ENCODE peak calls at places on chromosomes 4 and X, in six cellular contexts. S is AG09319; O is GM20000; W is fibroblast of lung; F is GM23248; V is stimulated activated CD8-positive, alpha-beta memory T cell treated with anti-CD3 and anti-CD28 coated beads, Interleukin-12 subunit alpha, Interleukin-12 subunit beta, amount 100 ng/mL, for 4 hours. D is an unnamed sample.

GRCh38 chr4:184170996-184171395 is 46.7 kb downstream of the ENPP6 start:
- DNase-seq in S (no peak), O (no peak), W (peak), F (peak), V (no peak), D (peak)

GRCh38 chrX:144327515-144327914 is 443.6 kb downstream of the UBE2NL start:
- DNase-seq in S (no peak), O (no peak), W (no peak), F (peak), V (no peak), D (peak)

GRCh38 chrX:119477812-119478232 is 9.6 kb downstream of the SLC25A5 start:
- DNase-seq in S (no peak), O (peak), W (peak), F (peak), V (no peak), D (peak)

GRCh38 chr4:182177166-182177565 is 66.0 kb upstream of the TENM3 start:
- DNase-seq in S (no peak), O (no peak), W (no peak), F (no peak), V (no peak), D (peak)

GRCh38 chr4:17024430-17024829 is 126.0 kb upstream of the LDB2 start:
- DNase-seq in S (no peak), O (no peak), W (no peak), F (peak), V (no peak), D (peak)

GRCh38 chr4:126604273-126604867 is 1028.4 kb upstream of the INTU start:
- DNase-seq in S (peak), O (peak), W (peak), F (peak), V (no peak), D (peak)

GRCh38 chrX:121356850-121357171 is 309.4 kb downstream of the GLUD2 start:
- DNase-seq in S (no peak), O (no peak), W (no peak), F (no peak), V (no peak), D (no peak)

GRCh38 chr4:134807231-134807745 is 605.7 kb upstream of the PABPC4L start:
- DNase-seq in S (no peak), O (no peak), W (no peak), F (no peak), V (no peak), D (no peak)

GRCh38 chr4:5839751-5840674 is 52.9 kb downstream of the CRMP1 start:
- DNase-seq in S (no peak), O (no peak), W (no peak), F (peak), V (no peak), D (peak)

GRCh38 chr4:105978684-105979296 is 83.5 kb downstream of the NPNT start:
- DNase-seq in S (peak), O (no peak), W (peak), F (peak), V (no peak), D (peak)

GRCh38 chr4:145155268-145155870 is 25.0 kb downstream of the OTUD4 start:
- DNase-seq in S (no peak), O (no peak), W (no peak), F (no peak), V (no peak), D (no peak)

GRCh38 chr4:7189475-7190277 is 2.7 kb upstream of the SORCS2 start:
- DNase-seq in S (no peak), O (no peak), W (no peak), F (no peak), V (no peak), D (no peak)